ENCODE peak calls at places on chromosome 17, in ten cellular contexts. One of them, this sample, is unnamed.

GRCh38 chr17:28974451-28974850 is 23.1 kb upstream of the PHF12 start:
- DNase-seq in bronchial epithelial cell: no peak
- DNase-seq in natural killer cell: no peak
- DNase-seq in BJ: no peak
- DNase-seq in ovary: no peak
- DNase-seq in AG09319: no peak
- DNase-seq in GM10248: no peak
- DNase-seq in heart right ventricle: peak
- DNase-seq in MCF 10A: no peak
- DNase-seq in A549: no peak
- DNase-seq in this sample: no peak

GRCh38 chr17:34651267-34651955 is 72.0 kb downstream of the TMEM132E start:
- DNase-seq in MCF 10A: no peak
- DNase-seq in BJ: no peak
- DNase-seq in bronchial epithelial cell: no peak
- DNase-seq in GM10248: no peak
- DNase-seq in heart right ventricle: no peak
- DNase-seq in A549: no peak
- DNase-seq in natural killer cell: no peak
- DNase-seq in AG09319: no peak
- DNase-seq in ovary: no peak
- DNase-seq in this sample: no peak

GRCh38 chr17:77400445-77400870 is 259.7 kb downstream of the SEC14L1 start:
- DNase-seq in natural killer cell: peak
- DNase-seq in AG09319: no peak
- DNase-seq in ovary: no peak
- DNase-seq in A549: no peak
- DNase-seq in BJ: no peak
- DNase-seq in heart right ventricle: peak
- DNase-seq in GM10248: peak
- DNase-seq in MCF 10A: no peak
- DNase-seq in bronchial epithelial cell: no peak
- DNase-seq in this sample: peak

GRCh38 chr17:28725166-28725659 is 820 bp downstream of the TLCD1 start:
- DNase-seq in ovary: no peak
- DNase-seq in bronchial epithelial cell: peak
- DNase-seq in A549: peak
- DNase-seq in natural killer cell: no peak
- DNase-seq in MCF 10A: peak
- DNase-seq in BJ: no peak
- DNase-seq in GM10248: no peak
- DNase-seq in heart right ventricle: no peak
- DNase-seq in AG09319: no peak
- DNase-seq in this sample: no peak

GRCh38 chr17:51397361-51398127 is 137.2 kb downstream of the UTP18 start:
- DNase-seq in MCF 10A: peak
- DNase-seq in ovary: no peak
- DNase-seq in natural killer cell: no peak
- DNase-seq in A549: peak
- DNase-seq in BJ: no peak
- DNase-seq in heart right ventricle: no peak
- DNase-seq in AG09319: no peak
- DNase-seq in bronchial epithelial cell: peak
- DNase-seq in GM10248: no peak
- DNase-seq in this sample: no peak

GRCh38 chr17:31398381-31399275 is 7.2 kb downstream of the RAB11FIP4 start:
- DNase-seq in BJ: no peak
- DNase-seq in MCF 10A: no peak
- DNase-seq in A549: no peak
- DNase-seq in GM10248: no peak
- DNase-seq in ovary: no peak
- DNase-seq in heart right ventricle: no peak
- DNase-seq in bronchial epithelial cell: no peak
- DNase-seq in natural killer cell: no peak
- DNase-seq in AG09319: no peak
- DNase-seq in this sample: no peak

GRCh38 chr17:76684756-76685155 is 26.0 kb downstream of the MXRA7 start:
- DNase-seq in bronchial epithelial cell: no peak
- DNase-seq in ovary: no peak
- DNase-seq in AG09319: no peak
- DNase-seq in heart right ventricle: no peak
- DNase-seq in A549: no peak
- DNase-seq in MCF 10A: no peak
- DNase-seq in natural killer cell: no peak
- DNase-seq in BJ: no peak
- DNase-seq in GM10248: no peak
- DNase-seq in this sample: no peak

GRCh38 chr17:58007781-58008706 is 998 bp upstream of the SRSF1 start:
- DNase-seq in ovary: peak
- DNase-seq in A549: no peak
- DNase-seq in natural killer cell: no peak
- DNase-seq in BJ: no peak
- DNase-seq in AG09319: no peak
- DNase-seq in bronchial epithelial cell: no peak
- DNase-seq in heart right ventricle: no peak
- DNase-seq in GM10248: no peak
- DNase-seq in MCF 10A: no peak
- DNase-seq in this sample: no peak

GRCh38 chr17:73188011-73188410 is 4.8 kb upstream of the COG1 start:
- DNase-seq in heart right ventricle: no peak
- DNase-seq in natural killer cell: no peak
- DNase-seq in ovary: no peak
- DNase-seq in BJ: no peak
- DNase-seq in GM10248: no peak
- DNase-seq in A549: no peak
- DNase-seq in MCF 10A: peak
- DNase-seq in bronchial epithelial cell: no peak
- DNase-seq in AG09319: no peak
- DNase-seq in this sample: no peak

GRCh38 chr17:73191443-73192218 is 1.2 kb upstream of the COG1 start:
- DNase-seq in heart right ventricle: peak
- DNase-seq in ovary: peak
- DNase-seq in AG09319: peak
- DNase-seq in natural killer cell: peak
- DNase-seq in GM10248: peak
- DNase-seq in BJ: no peak
- DNase-seq in MCF 10A: peak
- DNase-seq in A549: peak
- DNase-seq in bronchial epithelial cell: peak
- DNase-seq in this sample: peak

GRCh38 chr17:73192219-73192893 is 499 bp upstream of the COG1 start:
- DNase-seq in MCF 10A: peak
- DNase-seq in GM10248: peak
- DNase-seq in natural killer cell: peak
- DNase-seq in AG09319: peak
- DNase-seq in heart right ventricle: peak
- DNase-seq in bronchial epithelial cell: peak
- DNase-seq in A549: peak
- DNase-seq in BJ: no peak
- DNase-seq in ovary: peak
- DNase-seq in this sample: peak

GRCh38 chr17:73187203-73187769 is 5.6 kb upstream of the COG1 start:
- DNase-seq in heart right ventricle: no peak
- DNase-seq in GM10248: no peak
- DNase-seq in A549: peak
- DNase-seq in bronchial epithelial cell: no peak
- DNase-seq in AG09319: no peak
- DNase-seq in natural killer cell: no peak
- DNase-seq in BJ: no peak
- DNase-seq in MCF 10A: no peak
- DNase-seq in ovary: no peak
- DNase-seq in this sample: no peak

GRCh38 chr17:73189417-73190099 is 3.3 kb upstream of the COG1 start:
- DNase-seq in ovary: no peak
- DNase-seq in natural killer cell: no peak
- DNase-seq in AG09319: no peak
- DNase-seq in MCF 10A: peak
- DNase-seq in bronchial epithelial cell: peak
- DNase-seq in heart right ventricle: no peak
- DNase-seq in A549: peak
- DNase-seq in GM10248: peak
- DNase-seq in BJ: no peak
- DNase-seq in this sample: no peak
- TF ChIP-seq CTCF in ovary: no peak
- TF ChIP-seq CTCF in natural killer cell: no peak
- TF ChIP-seq CTCF in AG09319: peak
- TF ChIP-seq CTCF in MCF 10A: peak
- TF ChIP-seq CTCF in bronchial epithelial cell: peak
- TF ChIP-seq CTCF in heart right ventricle: peak
- TF ChIP-seq CTCF in A549: peak
- TF ChIP-seq CTCF in GM10248: peak
- TF ChIP-seq CTCF in BJ: peak
- TF ChIP-seq CTCF in this sample: no peak

GRCh38 chr17:9181640-9182039 is 160.3 kb downstream of the NTN1 start:
- DNase-seq in ovary: no peak
- DNase-seq in AG09319: no peak
- DNase-seq in GM10248: no peak
- DNase-seq in heart right ventricle: no peak
- DNase-seq in A549: no peak
- DNase-seq in MCF 10A: no peak
- DNase-seq in bronchial epithelial cell: no peak
- DNase-seq in BJ: no peak
- DNase-seq in natural killer cell: no peak
- DNase-seq in this sample: no peak

GRCh38 chr17:9177212-9177611 is 155.9 kb downstream of the NTN1 start:
- DNase-seq in MCF 10A: no peak
- DNase-seq in bronchial epithelial cell: no peak
- DNase-seq in natural killer cell: no peak
- DNase-seq in AG09319: no peak
- DNase-seq in GM10248: no peak
- DNase-seq in BJ: no peak
- DNase-seq in ovary: no peak
- DNase-seq in heart right ventricle: peak
- DNase-seq in A549: no peak
- DNase-seq in this sample: no peak

GRCh38 chr17:9183297-9183696 is 162.0 kb downstream of the NTN1 start:
- DNase-seq in bronchial epithelial cell: no peak
- DNase-seq in GM10248: no peak
- DNase-seq in A549: no peak
- DNase-seq in AG09319: no peak
- DNase-seq in BJ: no peak
- DNase-seq in MCF 10A: no peak
- DNase-seq in ovary: no peak
- DNase-seq in heart right ventricle: no peak
- DNase-seq in natural killer cell: no peak
- DNase-seq in this sample: no peak

GRCh38 chr17:9178319-9178718 is 157.0 kb downstream of the NTN1 start:
- DNase-seq in natural killer cell: no peak
- DNase-seq in A549: no peak
- DNase-seq in MCF 10A: no peak
- DNase-seq in BJ: no peak
- DNase-seq in bronchial epithelial cell: no peak
- DNase-seq in AG09319: no peak
- DNase-seq in GM10248: no peak
- DNase-seq in ovary: peak
- DNase-seq in heart right ventricle: no peak
- DNase-seq in this sample: no peak

DNA sequence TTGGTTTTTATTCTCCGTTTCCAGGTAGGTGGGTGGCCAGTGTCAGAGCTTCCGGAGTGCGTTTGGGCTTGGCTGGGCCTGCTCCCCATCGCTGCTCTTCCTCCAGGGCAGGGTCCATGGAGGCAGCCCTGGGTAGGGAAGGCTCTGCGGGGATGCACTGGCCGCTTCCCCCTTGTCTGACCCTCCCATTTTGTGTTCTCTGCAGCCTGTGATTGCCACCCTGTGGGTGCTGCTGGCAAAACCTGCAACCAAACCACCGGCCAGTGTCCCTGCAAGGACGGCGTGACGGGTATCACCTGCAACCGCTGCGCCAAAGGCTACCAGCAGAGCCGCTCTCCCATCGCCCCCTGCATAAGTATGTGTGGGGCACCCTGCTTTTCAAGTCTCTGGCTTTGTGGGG is 158.3 kb downstream of the NTN1 start:
- DNase-seq in heart right ventricle: no peak
- DNase-seq in MCF 10A: no peak
- DNase-seq in GM10248: no peak
- DNase-seq in BJ: no peak
- DNase-seq in bronchial epithelial cell: no peak
- DNase-seq in natural killer cell: no peak
- DNase-seq in A549: no peak
- DNase-seq in AG09319: no peak
- DNase-seq in ovary: no peak
- DNase-seq in this sample: no peak
- TF ChIP-seq CTCF in heart right ventricle: no peak
- TF ChIP-seq CTCF in MCF 10A: no peak
- TF ChIP-seq CTCF in GM10248: no peak
- TF ChIP-seq CTCF in BJ: no peak
- TF ChIP-seq CTCF in bronchial epithelial cell: peak
- TF ChIP-seq CTCF in natural killer cell: no peak
- TF ChIP-seq CTCF in A549: no peak
- TF ChIP-seq CTCF in AG09319: no peak
- TF ChIP-seq CTCF in ovary: no peak
- TF ChIP-seq CTCF in this sample: no peak

DNA sequence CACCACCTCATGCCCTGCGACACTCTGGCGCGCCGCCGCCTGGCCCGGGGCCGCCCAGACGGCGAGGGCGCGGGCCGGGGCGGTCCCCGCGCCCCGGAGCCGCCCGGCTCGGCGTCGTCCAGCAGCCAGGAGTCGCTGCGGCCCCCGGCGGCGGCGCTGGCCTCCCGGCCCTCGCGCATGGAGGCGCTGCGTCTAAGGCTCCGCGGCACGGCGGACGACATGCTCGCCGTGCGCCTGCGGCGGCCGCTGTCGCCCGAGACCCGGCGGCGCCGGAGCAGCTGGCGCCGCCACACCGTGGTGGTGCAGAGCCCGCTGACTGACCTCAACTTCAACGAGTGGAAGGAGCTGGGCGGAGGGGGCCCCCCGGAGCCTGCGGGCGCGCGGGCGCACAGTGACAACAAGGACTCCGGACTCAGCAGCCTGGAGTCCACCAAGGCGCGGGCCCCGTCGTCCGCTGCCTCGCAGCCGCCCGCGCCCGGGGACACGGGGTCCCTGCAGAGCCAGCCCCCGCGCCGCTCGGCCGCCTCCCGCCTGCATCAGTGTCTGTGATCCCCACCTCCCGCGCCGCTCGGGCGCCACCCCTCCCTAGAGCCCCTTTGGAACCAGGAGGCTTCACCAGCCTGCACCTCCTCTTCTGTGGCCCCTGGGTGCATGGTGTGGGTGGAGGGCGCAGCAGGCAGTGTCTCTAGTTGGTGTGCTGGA is 82.3 kb downstream of the ARHGAP23 start:
- DNase-seq in A549: no peak
- DNase-seq in natural killer cell: no peak
- DNase-seq in bronchial epithelial cell: no peak
- DNase-seq in BJ: no peak
- DNase-seq in GM10248: peak
- DNase-seq in AG09319: no peak
- DNase-seq in heart right ventricle: no peak
- DNase-seq in ovary: peak
- DNase-seq in MCF 10A: no peak
- DNase-seq in this sample: no peak
- TF ChIP-seq CTCF in A549: no peak
- TF ChIP-seq CTCF in natural killer cell: no peak
- TF ChIP-seq CTCF in bronchial epithelial cell: no peak
- TF ChIP-seq CTCF in BJ: no peak
- TF ChIP-seq CTCF in GM10248: no peak
- TF ChIP-seq CTCF in AG09319: no peak
- TF ChIP-seq CTCF in heart right ventricle: no peak
- TF ChIP-seq CTCF in ovary: no peak
- TF ChIP-seq CTCF in MCF 10A: no peak
- TF ChIP-seq CTCF in this sample: no peak

DNA sequence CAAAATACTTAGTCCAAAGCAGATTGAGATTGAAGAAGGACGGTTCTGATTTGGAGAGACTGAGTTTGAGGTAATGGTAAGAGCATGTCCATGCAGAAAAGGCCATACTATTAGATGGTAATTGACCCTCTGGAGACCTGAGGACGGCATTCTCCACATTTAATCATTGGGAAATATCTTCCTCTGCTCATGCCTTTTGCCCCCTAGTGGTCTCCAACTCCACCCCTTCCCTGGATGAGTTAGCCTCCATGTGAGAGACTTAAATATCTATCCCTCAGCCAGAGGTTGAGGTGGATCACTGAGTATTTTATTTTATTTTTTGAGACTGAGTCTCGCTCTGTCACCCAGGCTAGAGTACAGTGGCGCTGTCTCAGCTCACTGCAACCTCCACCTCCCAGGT is 10.4 kb upstream of the OR3A1 start:
- DNase-seq in ovary: no peak
- DNase-seq in GM10248: no peak
- DNase-seq in BJ: no peak
- DNase-seq in heart right ventricle: no peak
- DNase-seq in bronchial epithelial cell: no peak
- DNase-seq in AG09319: no peak
- DNase-seq in MCF 10A: no peak
- DNase-seq in natural killer cell: no peak
- DNase-seq in A549: no peak
- DNase-seq in this sample: no peak
- TF ChIP-seq CTCF in ovary: no peak
- TF ChIP-seq CTCF in GM10248: no peak
- TF ChIP-seq CTCF in BJ: no peak
- TF ChIP-seq CTCF in heart right ventricle: no peak
- TF ChIP-seq CTCF in bronchial epithelial cell: no peak
- TF ChIP-seq CTCF in AG09319: no peak
- TF ChIP-seq CTCF in MCF 10A: no peak
- TF ChIP-seq CTCF in natural killer cell: no peak
- TF ChIP-seq CTCF in A549: no peak
- TF ChIP-seq CTCF in this sample: no peak

This sample was measured in activated B cell treated with CpG ODN at 0.5 μM for 24 hours.